ENCODE peak calls at places on chromosomes 13 and 19, in eight cellular contexts. One of them, this sample, is unnamed.

GRCh38 chr13:48297131-48297786 is 6.3 kb upstream of the RB1 start:
- DNase-seq in effector memory CD4-positive, alpha-beta T cell: no peak
- DNase-seq in psoas muscle: no peak
- DNase-seq in adrenal gland: no peak
- DNase-seq in H9: no peak
- DNase-seq in heart right ventricle: no peak
- DNase-seq in mesendoderm: no peak
- DNase-seq in DND-41: peak; percentile 51
- DNase-seq in this sample: no peak

GRCh38 chr13:76297331-76297730 is 588.9 kb downstream of the KCTD12 start:
- DNase-seq in adrenal gland: no peak
- DNase-seq in effector memory CD4-positive, alpha-beta T cell: no peak
- DNase-seq in heart right ventricle: no peak
- DNase-seq in psoas muscle: no peak
- DNase-seq in DND-41: no peak
- DNase-seq in H9: no peak
- DNase-seq in mesendoderm: no peak
- DNase-seq in this sample: no peak

GRCh38 chr19:58097349-58097748 is 682 bp downstream of the ZSCAN18 start:
- DNase-seq in psoas muscle: no peak
- DNase-seq in H9: no peak
- DNase-seq in effector memory CD4-positive, alpha-beta T cell: no peak
- DNase-seq in DND-41: no peak
- DNase-seq in adrenal gland: no peak
- DNase-seq in heart right ventricle: no peak
- DNase-seq in mesendoderm: no peak
- DNase-seq in this sample: no peak

GRCh38 chr13:84433024-84433423 is 550.8 kb upstream of the SLITRK1 start:
- DNase-seq in effector memory CD4-positive, alpha-beta T cell: no peak
- DNase-seq in psoas muscle: no peak
- DNase-seq in DND-41: no peak
- DNase-seq in heart right ventricle: no peak
- DNase-seq in mesendoderm: no peak
- DNase-seq in H9: no peak
- DNase-seq in adrenal gland: no peak
- DNase-seq in this sample: no peak

GRCh38 chr19:18940791-18941627 is at the start of gene HOMER3:
- DNase-seq in mesendoderm: peak; percentile 53
- DNase-seq in H9: peak; percentile 54
- DNase-seq in psoas muscle: peak; percentile 92
- DNase-seq in DND-41: peak; percentile 78
- DNase-seq in effector memory CD4-positive, alpha-beta T cell: peak; percentile 52
- DNase-seq in heart right ventricle: peak; percentile 85
- DNase-seq in adrenal gland: peak; percentile 83
- DNase-seq in this sample: peak; percentile 91

GRCh38 chr19:632228-633067 is 889 bp downstream of the POLRMT start:
- DNase-seq in H9: peak; percentile 67
- DNase-seq in effector memory CD4-positive, alpha-beta T cell: no peak
- DNase-seq in psoas muscle: no peak
- DNase-seq in mesendoderm: peak; percentile 82
- DNase-seq in heart right ventricle: no peak
- DNase-seq in DND-41: peak; percentile 60
- DNase-seq in adrenal gland: peak; percentile 80
- DNase-seq in this sample: peak; percentile 77

GRCh38 chr13:51585696-51586095 is 1.4 kb downstream of the WDFY2 start:
- DNase-seq in adrenal gland: no peak
- DNase-seq in DND-41: no peak
- DNase-seq in H9: no peak
- DNase-seq in mesendoderm: no peak
- DNase-seq in psoas muscle: no peak
- DNase-seq in effector memory CD4-positive, alpha-beta T cell: no peak
- DNase-seq in heart right ventricle: no peak
- DNase-seq in this sample: no peak

GRCh38 chr13:103794526-103794925 is 728.3 kb upstream of the SLC10A2 start:
- DNase-seq in mesendoderm: peak; percentile 14
- DNase-seq in effector memory CD4-positive, alpha-beta T cell: no peak
- DNase-seq in heart right ventricle: no peak
- DNase-seq in DND-41: no peak
- DNase-seq in H9: no peak
- DNase-seq in adrenal gland: no peak
- DNase-seq in psoas muscle: no peak
- DNase-seq in this sample: peak; percentile 18

GRCh38 chr19:27966390-27966816 is 1246.5 kb downstream of the UQCRFS1 start:
- DNase-seq in H9: no peak
- DNase-seq in DND-41: no peak
- DNase-seq in adrenal gland: no peak
- DNase-seq in mesendoderm: peak; percentile 25
- DNase-seq in heart right ventricle: no peak
- DNase-seq in effector memory CD4-positive, alpha-beta T cell: no peak
- DNase-seq in psoas muscle: no peak
- DNase-seq in this sample: peak; percentile 19

GRCh38 chr19:1396768-1397679 is 4.3 kb downstream of the GAMT start:
- DNase-seq in adrenal gland: no peak
- DNase-seq in H9: no peak
- DNase-seq in effector memory CD4-positive, alpha-beta T cell: no peak
- DNase-seq in psoas muscle: no peak
- DNase-seq in DND-41: no peak
- DNase-seq in heart right ventricle: no peak
- DNase-seq in mesendoderm: no peak
- DNase-seq in this sample: no peak

GRCh38 chr19:4567584-4568071 is 8.1 kb upstream of the SEMA6B start:
- DNase-seq in adrenal gland: peak; percentile 71
- DNase-seq in H9: peak; percentile 92
- DNase-seq in psoas muscle: peak; percentile 80
- DNase-seq in effector memory CD4-positive, alpha-beta T cell: peak; percentile 20
- DNase-seq in heart right ventricle: peak; percentile 80
- DNase-seq in DND-41: peak; percentile 66
- DNase-seq in mesendoderm: peak; percentile 76
- DNase-seq in this sample: peak; percentile 71

GRCh38 chr13:56720841-56721240 is 419.9 kb upstream of the PRR20A start:
- DNase-seq in psoas muscle: no peak
- DNase-seq in DND-41: no peak
- DNase-seq in effector memory CD4-positive, alpha-beta T cell: no peak
- DNase-seq in mesendoderm: no peak
- DNase-seq in heart right ventricle: no peak
- DNase-seq in adrenal gland: no peak
- DNase-seq in H9: no peak
- DNase-seq in this sample: no peak

GRCh38 chr13:69579351-69579750 is 528.3 kb upstream of the ATXN8OS start:
- DNase-seq in H9: no peak
- DNase-seq in psoas muscle: no peak
- DNase-seq in effector memory CD4-positive, alpha-beta T cell: no peak
- DNase-seq in mesendoderm: peak; percentile 18
- DNase-seq in heart right ventricle: no peak
- DNase-seq in DND-41: no peak
- DNase-seq in adrenal gland: no peak
- DNase-seq in this sample: no peak

GRCh38 chr19:52527954-52528326 is 472 bp downstream of the ZNF808 start:
- DNase-seq in adrenal gland: peak; percentile 5
- DNase-seq in mesendoderm: peak; percentile 27
- DNase-seq in effector memory CD4-positive, alpha-beta T cell: no peak
- DNase-seq in heart right ventricle: no peak
- DNase-seq in DND-41: peak; percentile 20
- DNase-seq in psoas muscle: peak; percentile 49
- DNase-seq in H9: peak; percentile 36
- DNase-seq in this sample: peak; percentile 47

GRCh38 chr19:29841559-29842367 is 30.0 kb downstream of the CCNE1 start:
- DNase-seq in adrenal gland: peak; percentile 75
- DNase-seq in effector memory CD4-positive, alpha-beta T cell: no peak
- DNase-seq in psoas muscle: peak; percentile 19
- DNase-seq in heart right ventricle: peak; percentile 15
- DNase-seq in DND-41: no peak
- DNase-seq in H9: peak; percentile 78
- DNase-seq in mesendoderm: peak; percentile 89
- DNase-seq in this sample: peak; percentile 53

GRCh38 chr19:41795031-41795461 is 1.3 kb upstream of the CEACAM3 start:
- DNase-seq in mesendoderm: peak; percentile 57
- DNase-seq in adrenal gland: peak; percentile 57
- DNase-seq in H9: peak; percentile 65
- DNase-seq in effector memory CD4-positive, alpha-beta T cell: peak; percentile 7
- DNase-seq in heart right ventricle: peak; percentile 18
- DNase-seq in DND-41: peak; percentile 66
- DNase-seq in psoas muscle: no peak
- DNase-seq in this sample: peak; percentile 57

GRCh38 chr19:34386645-34387445 is 17.4 kb upstream of the PDCD2L start:
- DNase-seq in effector memory CD4-positive, alpha-beta T cell: no peak
- DNase-seq in H9: no peak
- DNase-seq in mesendoderm: no peak
- DNase-seq in DND-41: no peak
- DNase-seq in psoas muscle: no peak
- DNase-seq in adrenal gland: no peak
- DNase-seq in heart right ventricle: no peak
- DNase-seq in this sample: no peak

GRCh38 chr19:41575998-41576397 is at the start of gene CEACAM21:
- DNase-seq in effector memory CD4-positive, alpha-beta T cell: no peak
- DNase-seq in H9: no peak
- DNase-seq in adrenal gland: peak; percentile 61
- DNase-seq in heart right ventricle: peak; percentile 53
- DNase-seq in DND-41: peak; percentile 57
- DNase-seq in mesendoderm: no peak
- DNase-seq in psoas muscle: peak; percentile 64
- DNase-seq in this sample: no peak

GRCh38 chr13:44648392-44649117 is 72.4 kb upstream of the TSC22D1 start:
- DNase-seq in mesendoderm: peak; percentile 47
- DNase-seq in H9: no peak
- DNase-seq in effector memory CD4-positive, alpha-beta T cell: no peak
- DNase-seq in heart right ventricle: no peak
- DNase-seq in psoas muscle: no peak
- DNase-seq in adrenal gland: peak; percentile 3
- DNase-seq in DND-41: no peak
- DNase-seq in this sample: no peak

GRCh38 chr13:19864018-19864338 is 529 bp upstream of the ZMYM5 start:
- DNase-seq in adrenal gland: peak; percentile 61
- DNase-seq in effector memory CD4-positive, alpha-beta T cell: peak; percentile 31
- DNase-seq in psoas muscle: peak; percentile 89
- DNase-seq in mesendoderm: peak; percentile 84
- DNase-seq in heart right ventricle: peak; percentile 74
- DNase-seq in DND-41: no peak
- DNase-seq in H9: no peak
- DNase-seq in this sample: no peak

GRCh38 chr19:40264314-40265054 is 20.7 kb downstream of the AKT2 start:
- DNase-seq in adrenal gland: peak; percentile 53
- DNase-seq in mesendoderm: peak; percentile 59
- DNase-seq in effector memory CD4-positive, alpha-beta T cell: no peak
- DNase-seq in DND-41: no peak
- DNase-seq in psoas muscle: no peak
- DNase-seq in heart right ventricle: no peak
- DNase-seq in H9: no peak
- DNase-seq in this sample: peak; percentile 21

GRCh38 chr19:1851581-1852293 is 3.5 kb upstream of the REXO1 start:
- DNase-seq in H9: no peak
- DNase-seq in effector memory CD4-positive, alpha-beta T cell: no peak
- DNase-seq in psoas muscle: no peak
- DNase-seq in adrenal gland: no peak
- DNase-seq in mesendoderm: no peak
- DNase-seq in heart right ventricle: no peak
- DNase-seq in DND-41: peak; percentile 70
- DNase-seq in this sample: no peak

GRCh38 chr19:2721570-2722540 is 683 bp upstream of the DIRAS1 start:
- DNase-seq in adrenal gland: no peak
- DNase-seq in heart right ventricle: no peak
- DNase-seq in psoas muscle: no peak
- DNase-seq in effector memory CD4-positive, alpha-beta T cell: no peak
- DNase-seq in mesendoderm: no peak
- DNase-seq in H9: no peak
- DNase-seq in DND-41: no peak
- DNase-seq in this sample: no peak

GRCh38 chr19:16447015-16447384 is 24.8 kb downstream of the EPS15L1 start:
- DNase-seq in effector memory CD4-positive, alpha-beta T cell: no peak
- DNase-seq in mesendoderm: no peak
- DNase-seq in heart right ventricle: peak; percentile 82
- DNase-seq in DND-41: no peak
- DNase-seq in psoas muscle: peak; percentile 88
- DNase-seq in H9: no peak
- DNase-seq in adrenal gland: peak; percentile 86
- DNase-seq in this sample: no peak
- H3K4me1 ChIP-seq in effector memory CD4-positive, alpha-beta T cell: no peaks in the 10 kb centered on the region
- H3K4me1 ChIP-seq in mesendoderm: peaks cover 4% of the 10 kb centered on the region
- H3K4me1 ChIP-seq in heart right ventricle: peaks cover 89% of the 10 kb centered on the region
- H3K4me1 ChIP-seq in DND-41: no peaks in the 10 kb centered on the region
- H3K4me1 ChIP-seq in psoas muscle: peaks cover 58% of the 10 kb centered on the region
- H3K4me1 ChIP-seq in H9: peaks cover 2% of the 10 kb centered on the region
- H3K4me1 ChIP-seq in adrenal gland: peaks cover 14% of the 10 kb centered on the region
- H3K4me1 ChIP-seq in this sample: peaks cover 19% of the 10 kb centered on the region

GRCh38 chr19:49472936-49473335 is 1.1 kb upstream of the FLT3LG start:
- DNase-seq in adrenal gland: no peak
- DNase-seq in H9: no peak
- DNase-seq in heart right ventricle: no peak
- DNase-seq in psoas muscle: no peak
- DNase-seq in mesendoderm: no peak
- DNase-seq in effector memory CD4-positive, alpha-beta T cell: no peak
- DNase-seq in DND-41: no peak
- DNase-seq in this sample: no peak
- H3K4me1 ChIP-seq in adrenal gland: peaks cover 5% of the 10 kb centered on the region
- H3K4me1 ChIP-seq in H9: peaks cover 3% of the 10 kb centered on the region
- H3K4me1 ChIP-seq in heart right ventricle: peaks cover 48% of the 10 kb centered on the region
- H3K4me1 ChIP-seq in psoas muscle: peaks cover 5% of the 10 kb centered on the region
- H3K4me1 ChIP-seq in mesendoderm: no peaks in the 10 kb centered on the region
- H3K4me1 ChIP-seq in effector memory CD4-positive, alpha-beta T cell: peaks cover 63% of the 10 kb centered on the region
- H3K4me1 ChIP-seq in DND-41: peaks cover 30% of the 10 kb centered on the region
- H3K4me1 ChIP-seq in this sample: peaks cover 13% of the 10 kb centered on the region

DNA sequence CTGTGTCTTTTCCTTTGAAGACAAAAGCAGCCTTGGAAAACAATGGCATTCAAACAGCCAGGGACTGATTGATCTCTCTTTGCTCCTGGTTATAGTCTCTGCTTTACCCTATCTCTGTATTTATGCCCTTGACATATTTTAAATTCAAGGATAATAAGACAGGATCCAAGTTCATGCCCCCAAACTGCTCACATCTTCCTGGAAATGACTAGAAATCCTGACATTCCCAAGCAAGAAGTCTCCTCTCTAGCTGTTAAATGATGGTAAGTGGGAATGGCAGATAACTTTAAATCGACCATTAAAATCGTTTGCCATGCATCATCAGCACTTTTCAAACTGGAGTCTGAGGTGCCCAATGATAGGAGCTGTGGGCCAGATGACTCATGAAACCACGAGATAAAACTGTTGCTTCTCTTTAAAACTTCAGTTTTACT is 435.6 kb downstream of the FOXO1 start:
- DNase-seq in H9: no peak
- DNase-seq in mesendoderm: no peak
- DNase-seq in heart right ventricle: no peak
- DNase-seq in effector memory CD4-positive, alpha-beta T cell: no peak
- DNase-seq in adrenal gland: peak; percentile 52
- DNase-seq in DND-41: no peak
- DNase-seq in psoas muscle: no peak
- DNase-seq in this sample: no peak
- H3K4me1 ChIP-seq in H9: no peaks in the 10 kb centered on the region
- H3K4me1 ChIP-seq in mesendoderm: peaks cover 4% of the 10 kb centered on the region
- H3K4me1 ChIP-seq in heart right ventricle: peaks cover 35% of the 10 kb centered on the region
- H3K4me1 ChIP-seq in effector memory CD4-positive, alpha-beta T cell: no peaks in the 10 kb centered on the region
- H3K4me1 ChIP-seq in adrenal gland: peaks cover 10% of the 10 kb centered on the region
- H3K4me1 ChIP-seq in DND-41: no peaks in the 10 kb centered on the region
- H3K4me1 ChIP-seq in psoas muscle: peaks cover 34% of the 10 kb centered on the region
- H3K4me1 ChIP-seq in this sample: peaks cover 30% of the 10 kb centered on the region

DNA sequence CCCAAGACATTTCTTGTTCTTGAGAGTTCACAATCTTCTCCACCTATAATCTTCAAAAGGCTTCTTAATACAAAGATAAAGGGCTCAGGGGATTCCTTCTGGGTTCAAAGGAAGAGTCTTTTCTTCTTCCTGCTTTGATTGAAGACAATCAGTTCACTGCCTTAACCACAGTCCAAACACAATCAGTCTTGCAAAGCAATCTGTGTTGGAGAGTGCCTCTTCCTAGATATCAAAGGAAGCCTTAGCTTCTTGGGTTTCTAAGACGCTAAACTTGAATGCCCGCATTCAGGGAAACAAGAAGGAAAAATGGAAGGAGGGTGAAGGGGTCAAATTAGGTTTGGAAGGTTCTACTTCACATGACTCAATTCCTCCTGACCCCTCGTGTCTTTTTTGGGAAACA is 27.2 kb downstream of the RANBP3 start:
- DNase-seq in mesendoderm: no peak
- DNase-seq in psoas muscle: no peak
- DNase-seq in heart right ventricle: no peak
- DNase-seq in H9: no peak
- DNase-seq in adrenal gland: no peak
- DNase-seq in effector memory CD4-positive, alpha-beta T cell: no peak
- DNase-seq in DND-41: no peak
- DNase-seq in this sample: peak; percentile 69
- H3K4me1 ChIP-seq in mesendoderm: peaks cover 32% of the 10 kb centered on the region
- H3K4me1 ChIP-seq in psoas muscle: peaks cover 55% of the 10 kb centered on the region
- H3K4me1 ChIP-seq in heart right ventricle: peaks cover 96% of the 10 kb centered on the region
- H3K4me1 ChIP-seq in H9: peaks cover 27% of the 10 kb centered on the region
- H3K4me1 ChIP-seq in adrenal gland: peaks cover 33% of the 10 kb centered on the region
- H3K4me1 ChIP-seq in effector memory CD4-positive, alpha-beta T cell: peaks cover 69% of the 10 kb centered on the region
- H3K4me1 ChIP-seq in DND-41: peaks cover 32% of the 10 kb centered on the region
- H3K4me1 ChIP-seq in this sample: peaks cover 81% of the 10 kb centered on the region